ENCODE peak calls at places on chromosome 17, in four cellular contexts. Q is CD4-positive, alpha-beta memory T cell; B is suprapubic skin; M is RWPE1. K is an unnamed sample.
A peak's percentile ranks its signal among the peaks of the same experiment; 100 is the strongest.

GRCh38 chr17:38440614-38441397 is 12.5 kb downstream of the ARHGAP23 start:
- DNase-seq in Q (no peak), B (no peak), M (no peak), K (no peak)

GRCh38 chr17:71260366-71260765 is 860.5 kb upstream of the SOX9 start:
- DNase-seq in Q (no peak), B (no peak), M (no peak), K (no peak)

GRCh38 chr17:42937712-42938596 is 26.3 kb downstream of the AARSD1 start:
- DNase-seq in Q (peak; percentile 10), B (no peak), M (peak; percentile 57), K (peak; percentile 59)

GRCh38 chr17:56597495-56597990 is 4.0 kb downstream of the NOG start:
- DNase-seq in Q (no peak), B (no peak), M (no peak), K (no peak)

GRCh38 chr17:74639704-74640142 is 16.2 kb upstream of the CD300E start:
- DNase-seq in Q (no peak), B (no peak), M (no peak), K (no peak)

GRCh38 chr17:76092526-76093413 is 10.8 kb downstream of the EXOC7 start:
- DNase-seq in Q (no peak), B (no peak), M (no peak), K (no peak)

GRCh38 chr17:55420776-55421178 is 858 bp downstream of the MMD start:
- DNase-seq in Q (peak; percentile 26), B (peak; percentile 87), M (peak; percentile 30), K (peak; percentile 68)

GRCh38 chr17:44065668-44066203 is 735 bp downstream of the LSM12 start:
- DNase-seq in Q (peak; percentile 24), B (no peak), M (no peak), K (no peak)

GRCh38 chr17:82217530-82218204 is 5.0 kb upstream of the CCDC57 start:
- DNase-seq in Q (no peak), B (no peak), M (no peak), K (no peak)

GRCh38 chr17:2050246-2050866 is 4.5 kb upstream of the HIC1 start:
- DNase-seq in Q (peak; percentile 80), B (no peak), M (peak; percentile 71), K (no peak)

GRCh38 chr17:81487487-81488275 is 24.9 kb downstream of the ACTG1 start:
- DNase-seq in Q (peak; percentile 78), B (no peak), M (peak; percentile 88), K (no peak)

GRCh38 chr17:8837438-8838075 is 29.9 kb downstream of the PIK3R6 start:
- DNase-seq in Q (no peak), B (peak; percentile 55), M (peak; percentile 40), K (peak; percentile 42)

GRCh38 chr17:2233441-2233947 is 70.1 kb downstream of the SMG6 start:
- DNase-seq in Q (no peak), B (no peak), M (no peak), K (no peak)

GRCh38 chr17:45283711-45284110 is 21.8 kb upstream of the SPATA32 start:
- DNase-seq in Q (no peak), B (no peak), M (no peak), K (no peak)

GRCh38 chr17:45284176-45285140 is 22.6 kb upstream of the SPATA32 start:
- DNase-seq in Q (peak; percentile 15), B (peak; percentile 80), M (peak; percentile 66), K (no peak)

GRCh38 chr17:45286286-45286685 is 24.4 kb upstream of the SPATA32 start:
- DNase-seq in Q (no peak), B (no peak), M (no peak), K (no peak)

GRCh38 chr17:45279898-45280297 is 18.0 kb upstream of the SPATA32 start:
- DNase-seq in Q (no peak), B (no peak), M (no peak), K (no peak)

GRCh38 chr17:45282683-45283644 is 21.1 kb upstream of the SPATA32 start:
- DNase-seq in Q (no peak), B (peak; percentile 58), M (no peak), K (peak; percentile 76)
- H3K27ac ChIP-seq in Q (no peak overlapping the region), B (no peak overlapping the region), M (peak overlapping the region; percentile 87), K (peak overlapping the region; percentile 90)

GRCh38 chr17:39661744-39662541 is 3.2 kb upstream of the TCAP start:
- DNase-seq in Q (no peak), B (no peak), M (no peak), K (no peak)
- H3K27ac ChIP-seq in Q (no peak overlapping the region), B (peak overlapping the region; percentile 56), M (peak overlapping the region; percentile 29), K (peak overlapping the region; percentile 96)

DNA sequence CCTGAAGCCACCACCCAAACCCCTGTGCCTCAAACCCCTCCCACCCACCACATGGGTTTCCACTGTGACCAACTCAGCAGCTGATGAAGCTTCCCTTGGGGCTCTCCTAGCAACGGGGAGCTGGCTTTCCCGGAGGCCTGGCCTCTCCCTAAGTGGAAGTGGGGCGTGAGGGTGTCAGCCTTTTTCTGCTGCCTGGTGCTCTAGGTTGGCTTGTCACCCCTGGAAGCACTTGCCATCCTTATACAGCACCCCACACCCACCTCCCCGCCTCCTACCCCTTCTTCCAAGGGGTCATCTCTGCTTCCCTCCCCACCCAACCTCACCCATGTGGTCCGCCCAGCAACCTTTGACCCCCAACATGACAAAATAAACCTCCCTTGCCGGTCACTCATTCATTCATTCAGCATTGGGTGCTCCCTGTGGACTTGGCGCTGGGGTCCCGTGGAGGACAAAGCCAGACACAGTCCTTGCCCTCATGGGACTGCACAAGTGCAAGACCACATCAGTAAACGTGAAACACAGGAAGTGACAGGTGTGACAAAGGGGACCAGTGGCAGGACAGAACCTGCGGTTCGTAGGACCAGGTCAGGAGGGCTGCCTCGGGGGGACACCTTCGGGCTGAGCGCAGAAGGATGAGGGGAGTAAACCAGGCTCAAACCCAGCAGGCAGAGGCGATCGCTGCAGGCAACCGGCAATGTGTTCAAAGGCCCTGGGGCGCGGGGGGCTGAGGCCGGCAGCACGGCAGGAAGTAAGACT is 185.2 kb downstream of the SEC14L1 start:
- DNase-seq in Q (peak; percentile 11), B (peak; percentile 77), M (no peak), K (peak; percentile 58)
- H3K27ac ChIP-seq in Q (peak overlapping the region; percentile 61), B (peak overlapping the region; percentile 97), M (peak overlapping the region; percentile 100), K (peak overlapping the region; percentile 84)

GRCh38 chr17:79529661-79530081 is 81.2 kb downstream of the RBFOX3 start:
- DNase-seq in Q (no peak), B (no peak), M (no peak), K (no peak)

GRCh38 chr17:79527286-79527685 is 83.6 kb downstream of the RBFOX3 start:
- DNase-seq in Q (no peak), B (no peak), M (no peak), K (no peak)

GRCh38 chr17:79530361-79531105 is 80.3 kb downstream of the RBFOX3 start:
- DNase-seq in Q (no peak), B (no peak), M (no peak), K (no peak)

GRCh38 chr17:79531191-79531590 is 79.7 kb downstream of the RBFOX3 start:
- DNase-seq in Q (no peak), B (no peak), M (no peak), K (no peak)

DNA sequence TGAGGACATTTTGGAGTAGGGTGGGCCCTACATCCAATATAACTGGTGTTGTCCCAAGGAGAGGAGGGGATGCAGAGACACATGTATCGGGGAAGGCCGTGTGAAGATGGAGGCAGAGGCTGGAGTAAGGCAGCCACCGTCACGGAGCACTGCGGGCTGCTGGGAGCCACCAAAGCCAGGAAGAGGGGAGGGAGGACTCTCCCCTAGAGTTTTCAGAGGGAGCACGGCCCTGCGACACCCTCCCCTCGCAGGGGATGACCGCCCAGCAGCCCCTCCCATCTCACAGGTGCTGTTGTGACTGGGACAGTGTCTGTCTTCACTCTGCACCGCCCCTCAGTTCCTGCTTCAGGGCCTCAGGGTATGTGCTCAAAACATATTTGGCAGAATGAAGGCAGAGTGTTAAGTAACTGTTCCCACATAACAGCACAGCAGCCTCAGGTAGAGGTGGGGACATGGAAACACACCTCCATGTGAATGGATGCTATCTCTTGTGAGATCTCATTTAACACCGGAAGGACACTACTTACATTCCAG is 82.2 kb downstream of the RBFOX3 start:
- DNase-seq in Q (no peak), B (no peak), M (no peak), K (no peak)
- H3K27ac ChIP-seq in Q (no peak overlapping the region), B (no peak overlapping the region), M (no peak overlapping the region), K (no peak overlapping the region)

DNA sequence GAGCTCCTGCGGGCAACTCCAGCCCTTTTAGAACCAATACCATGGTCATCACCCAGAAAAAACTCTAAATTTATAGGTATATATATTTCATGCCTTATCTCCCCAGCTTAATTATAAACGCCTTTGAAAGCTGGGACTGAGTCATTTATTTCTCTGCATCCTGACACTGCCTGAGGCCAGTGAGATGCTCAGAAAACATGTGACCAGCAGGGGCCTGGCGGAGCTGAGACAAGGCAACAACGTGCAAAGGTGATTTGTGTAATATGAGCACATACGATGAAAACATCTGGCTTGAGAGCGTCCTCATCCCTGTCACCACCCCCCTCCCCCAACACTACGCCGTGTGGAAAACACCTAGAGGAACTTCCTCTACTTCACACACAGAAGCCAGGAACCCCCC is 22.7 kb downstream of the NXN start:
- DNase-seq in Q (no peak), B (no peak), M (peak; percentile 86), K (no peak)
- H3K27ac ChIP-seq in Q (no peak overlapping the region), B (no peak overlapping the region), M (peak overlapping the region; percentile 71), K (no peak overlapping the region)

GRCh38 chr17:59427996-59428395 is 96.5 kb downstream of the YPEL2 start:
- DNase-seq in Q (no peak), B (no peak), M (no peak), K (no peak)

GRCh38 chr17:59425085-59425901 is 93.8 kb downstream of the YPEL2 start:
- DNase-seq in Q (no peak), B (peak; percentile 84), M (no peak), K (peak; percentile 73)

GRCh38 chr17:59424331-59424730 is 92.9 kb downstream of the YPEL2 start:
- DNase-seq in Q (no peak), B (no peak), M (no peak), K (no peak)

GRCh38 chr17:59427425-59427921 is 96.0 kb downstream of the YPEL2 start:
- DNase-seq in Q (no peak), B (no peak), M (no peak), K (no peak)

DNA sequence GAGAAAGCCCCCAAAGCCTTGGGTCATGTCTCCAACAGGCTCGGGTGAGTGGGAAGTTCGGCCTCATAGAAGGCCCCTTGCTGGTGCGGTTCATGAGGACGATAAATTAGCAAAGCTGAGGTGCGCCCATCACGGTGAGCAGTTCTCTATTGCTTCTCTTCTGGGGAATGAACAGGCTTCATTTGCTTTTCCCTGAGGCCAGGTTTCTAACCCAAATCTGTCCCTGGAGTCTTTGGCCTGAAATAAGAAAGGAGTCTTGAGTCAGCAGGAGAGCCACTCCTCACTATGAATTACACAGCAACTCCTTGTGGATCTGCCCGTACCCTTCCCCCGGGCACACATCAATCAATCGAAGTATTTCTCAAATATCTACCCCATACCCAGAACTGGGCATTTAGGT is 94.6 kb downstream of the YPEL2 start:
- DNase-seq in Q (no peak), B (no peak), M (no peak), K (no peak)
- H3K27ac ChIP-seq in Q (no peak overlapping the region), B (peak overlapping the region; percentile 34), M (no peak overlapping the region), K (peak overlapping the region; percentile 95)

GRCh38 chr17:28982191-28982793 is 23.5 kb downstream of the SEZ6 start:
- DNase-seq in Q (peak; percentile 74), B (no peak), M (no peak), K (no peak)
- H3K27ac ChIP-seq in Q (peak overlapping the region; percentile 48), B (no peak overlapping the region), M (no peak overlapping the region), K (peak overlapping the region; percentile 48)

DNA sequence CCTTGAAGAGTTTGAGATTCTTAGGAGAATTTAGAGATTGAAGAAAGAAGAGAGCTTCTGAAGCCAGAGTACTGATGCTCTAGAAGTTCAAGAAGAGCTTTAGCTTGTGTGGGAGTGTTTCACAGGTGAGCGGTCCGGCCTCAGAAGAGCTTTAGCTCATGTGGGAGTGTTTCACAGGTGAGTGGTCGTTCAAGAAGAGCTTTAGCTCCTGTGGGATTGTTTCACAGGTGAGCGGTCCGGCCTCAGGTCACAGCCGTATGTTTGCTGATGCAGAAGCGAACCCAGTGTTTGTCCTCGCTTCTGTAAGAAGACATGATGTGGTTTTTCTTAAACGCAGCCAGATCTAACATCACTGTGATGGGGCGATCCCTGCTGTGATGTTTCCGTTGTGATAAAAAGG is 76.4 kb downstream of the SEC14L1 start:
- DNase-seq in Q (no peak), B (no peak), M (no peak), K (no peak)
- H3K27ac ChIP-seq in Q (no peak overlapping the region), B (no peak overlapping the region), M (no peak overlapping the region), K (no peak overlapping the region)

K was measured in right atrium auricular region.